ENCODE peak calls at places on chromosomes 2 and 18, in five cellular contexts. W is upper lobe of right lung; D is left cardiac atrium; L is activated CD8-positive, alpha-beta T cell treated with anti-CD3 and anti-CD28 coated beads, Interleukin-2, amount 10 ng/mL, durations not matched to agents 7 days and 5 days; S is heart right ventricle. U is an unnamed sample.

GRCh38 chr2:109674894-109675534 is 60.9 kb downstream of the SOWAHC start:
- ATAC-seq in W (no peak), D (no peak), L (no peak), S (no peak), U (no peak)

GRCh38 chr18:12497839-12498238 is 90.1 kb downstream of the PRELID3A start:
- ATAC-seq in W (peak), D (no peak), L (no peak), S (no peak), U (no peak)

GRCh38 chr2:109199790-109200189 is 70.8 kb downstream of the SH3RF3 start:
- ATAC-seq in W (no peak), D (no peak), L (no peak), S (no peak), U (no peak)

GRCh38 chr2:2663401-2664036 is 332.4 kb upstream of the MYT1L start:
- ATAC-seq in W (no peak), D (no peak), L (no peak), S (no peak), U (no peak)

GRCh38 chr18:8232791-8233190 is 376.4 kb upstream of the RAB12 start:
- ATAC-seq in W (no peak), D (no peak), L (no peak), S (no peak), U (no peak)

GRCh38 chr2:144481109-144481508 is 38.8 kb downstream of the ZEB2 start:
- ATAC-seq in W (no peak), D (no peak), L (no peak), S (no peak), U (no peak)

GRCh38 chr2:161905389-161906046 is 168.5 kb downstream of the DPP4 start:
- ATAC-seq in W (no peak), D (no peak), L (no peak), S (no peak), U (no peak)

GRCh38 chr2:238389985-238390682 is 36.6 kb upstream of the ASB1 start:
- ATAC-seq in W (peak), D (peak), L (no peak), S (peak), U (peak)

GRCh38 chr2:183037281-183037659 is 987 bp downstream of the NCKAP1 start:
- ATAC-seq in W (peak), D (peak), L (no peak), S (no peak), U (peak)

GRCh38 chr18:76953186-76953982 is 131.0 kb downstream of the ZNF236 start:
- ATAC-seq in W (peak), D (peak), L (no peak), S (peak), U (no peak)

GRCh38 chr2:98731709-98732349 is 897 bp upstream of the MGAT4A start:
- ATAC-seq in W (no peak), D (no peak), L (no peak), S (no peak), U (no peak)

GRCh38 chr18:49563130-49563540 is 1.3 kb downstream of the LIPG start:
- ATAC-seq in W (peak), D (no peak), L (no peak), S (no peak), U (peak)

GRCh38 chr2:46657042-46657504 is 177.7 kb downstream of the TMEM247 start:
- ATAC-seq in W (peak), D (peak), L (peak), S (peak), U (peak)

GRCh38 chr2:233297076-233297475 is 10.5 kb upstream of the SAG start:
- ATAC-seq in W (no peak), D (no peak), L (no peak), S (no peak), U (no peak)

U was measured in SK-N-SH treated with all-trans-retinoic acid at 6 μM for 48 hours.